ENCODE peak calls at places on chromosomes 7 and 10, in seven cellular contexts. W is stimulated activated CD4-positive, alpha-beta T cell treated with anti-CD3 and anti-CD28 coated beads, Interleukin-15, amount 100 ng/mL, for 1 hour; N is endothelial cell; V is activated naive CD4-positive, alpha-beta T cell; Z is T-helper 9 cell; K is mesenteric fat pad; B is type B pancreatic cell. A is an unnamed sample.

GRCh38 chr10:114083040-114083439 is 39.4 kb downstream of the ADRB1 start:
- DNase-seq in W (no peak), N (no peak), V (no peak), Z (no peak), K (no peak), B (no peak), A (no peak)

GRCh38 chr7:139572071-139572470 is 48.6 kb downstream of the CLEC2L start:
- DNase-seq in W (no peak), N (no peak), V (no peak), Z (no peak), K (no peak), B (peak), A (no peak)

GRCh38 chr10:11386044-11386443 is 225.4 kb downstream of the USP6NL start:
- DNase-seq in W (no peak), N (no peak), V (no peak), Z (no peak), K (no peak), B (no peak), A (no peak)

GRCh38 chr7:36232555-36232954 is 79.5 kb downstream of the EEPD1 start:
- DNase-seq in W (no peak), N (no peak), V (no peak), Z (no peak), K (no peak), B (no peak), A (no peak)

GRCh38 chr10:71753091-71753959 is 20.0 kb downstream of the VSIR start:
- DNase-seq in W (no peak), N (no peak), V (no peak), Z (no peak), K (no peak), B (no peak), A (no peak)

GRCh38 chr10:63700935-63701263 is 179.7 kb downstream of the REEP3 start:
- DNase-seq in W (no peak), N (no peak), V (no peak), Z (no peak), K (no peak), B (no peak), A (no peak)

GRCh38 chr10:22631646-22632278 is 82.6 kb downstream of the PIP4K2A start:
- DNase-seq in W (no peak), N (no peak), V (no peak), Z (no peak), K (no peak), B (no peak), A (no peak)

GRCh38 chr10:42488416-42488815 is 150.0 kb downstream of the ZNF33B start:
- DNase-seq in W (no peak), N (no peak), V (no peak), Z (no peak), K (no peak), B (no peak), A (peak)

GRCh38 chr7:120091807-120092206 is 181.2 kb upstream of the KCND2 start:
- DNase-seq in W (no peak), N (no peak), V (no peak), Z (no peak), K (no peak), B (no peak), A (no peak)

GRCh38 chr10:50382576-50383023 is 131.3 kb upstream of the ASAH2 start:
- DNase-seq in W (no peak), N (no peak), V (no peak), Z (no peak), K (no peak), B (no peak), A (no peak)

GRCh38 chr7:101950450-101951119 is 133.2 kb downstream of the CUX1 start:
- DNase-seq in W (no peak), N (no peak), V (no peak), Z (no peak), K (no peak), B (no peak), A (peak)

GRCh38 chr10:11798862-11799735 is 24.1 kb upstream of the PROSER2 start:
- DNase-seq in W (no peak), N (no peak), V (no peak), Z (no peak), K (no peak), B (no peak), A (peak)

GRCh38 chr10:60428387-60428737 is 38.7 kb upstream of the ANK3 start:
- DNase-seq in W (no peak), N (no peak), V (no peak), Z (no peak), K (no peak), B (no peak), A (no peak)

GRCh38 chr10:33008499-33009243 is 50.6 kb upstream of the ITGB1 start:
- DNase-seq in W (no peak), N (peak), V (peak), Z (peak), K (no peak), B (no peak), A (peak)

GRCh38 chr7:100895956-100896742 is 461 bp upstream of the ACHE start:
- DNase-seq in W (no peak), N (no peak), V (no peak), Z (no peak), K (no peak), B (no peak), A (peak)

GRCh38 chr10:112229096-112229495 is 45.5 kb upstream of the GPAM start:
- DNase-seq in W (no peak), N (no peak), V (no peak), Z (no peak), K (no peak), B (no peak), A (no peak)

GRCh38 chr7:34776748-34777358 is 118.8 kb downstream of the NPSR1 start:
- DNase-seq in W (no peak), N (no peak), V (no peak), Z (no peak), K (no peak), B (no peak), A (no peak)

A was measured in SW 1271.